ENCODE peak calls at places on chromosomes 7 and 10, in eight cellular contexts. One of them, this sample, is unnamed.
A peak's percentile ranks its signal among the peaks of the same experiment; 100 is the strongest.

GRCh38 chr10:74008212-74008731 is 10.4 kb downstream of the VCL start:
- DNase-seq in GM23338: no peak
- DNase-seq in OCI-LY7: peak; percentile 76
- DNase-seq in hepatocyte: no peak
- DNase-seq in HCT116: no peak
- DNase-seq in GM23248: peak; percentile 85
- DNase-seq in neural progenitor cell: no peak
- DNase-seq in PC-3: peak; percentile 98
- DNase-seq in this sample: peak; percentile 75

GRCh38 chr7:104845541-104845940 is 168.5 kb upstream of the KMT2E start:
- DNase-seq in HCT116: no peak
- DNase-seq in GM23338: no peak
- DNase-seq in OCI-LY7: no peak
- DNase-seq in GM23248: no peak
- DNase-seq in neural progenitor cell: no peak
- DNase-seq in PC-3: no peak
- DNase-seq in hepatocyte: no peak
- DNase-seq in this sample: no peak

GRCh38 chr10:130464426-130464825 is 328.2 kb downstream of the GLRX3 start:
- DNase-seq in PC-3: no peak
- DNase-seq in GM23248: no peak
- DNase-seq in hepatocyte: no peak
- DNase-seq in OCI-LY7: no peak
- DNase-seq in HCT116: no peak
- DNase-seq in GM23338: no peak
- DNase-seq in neural progenitor cell: no peak
- DNase-seq in this sample: no peak

GRCh38 chr7:6159097-6159483 is 113.3 kb downstream of the CYTH3 start:
- DNase-seq in hepatocyte: no peak
- DNase-seq in neural progenitor cell: no peak
- DNase-seq in OCI-LY7: no peak
- DNase-seq in HCT116: no peak
- DNase-seq in GM23248: no peak
- DNase-seq in PC-3: no peak
- DNase-seq in GM23338: no peak
- DNase-seq in this sample: no peak

GRCh38 chr10:123146013-123146891 is 1.7 kb upstream of the HMX2 start:
- DNase-seq in GM23248: peak; percentile 41
- DNase-seq in neural progenitor cell: peak; percentile 71
- DNase-seq in hepatocyte: no peak
- DNase-seq in GM23338: peak; percentile 43
- DNase-seq in HCT116: no peak
- DNase-seq in OCI-LY7: no peak
- DNase-seq in PC-3: no peak
- DNase-seq in this sample: no peak

GRCh38 chr7:1567893-1568292 is 1.9 kb downstream of the PSMG3 start:
- DNase-seq in GM23248: peak; percentile 91
- DNase-seq in HCT116: no peak
- DNase-seq in OCI-LY7: no peak
- DNase-seq in hepatocyte: peak; percentile 65
- DNase-seq in PC-3: peak; percentile 84
- DNase-seq in GM23338: no peak
- DNase-seq in neural progenitor cell: no peak
- DNase-seq in this sample: no peak

GRCh38 chr7:45689011-45689796 is 115.0 kb downstream of the ADCY1 start:
- DNase-seq in PC-3: peak; percentile 53
- DNase-seq in neural progenitor cell: no peak
- DNase-seq in GM23338: no peak
- DNase-seq in hepatocyte: no peak
- DNase-seq in OCI-LY7: no peak
- DNase-seq in GM23248: peak; percentile 72
- DNase-seq in HCT116: no peak
- DNase-seq in this sample: no peak

GRCh38 chr7:45088821-45089313 is at the start of gene NACAD:
- DNase-seq in neural progenitor cell: peak; percentile 63
- DNase-seq in OCI-LY7: no peak
- DNase-seq in HCT116: no peak
- DNase-seq in GM23248: peak; percentile 54
- DNase-seq in GM23338: peak; percentile 53
- DNase-seq in PC-3: no peak
- DNase-seq in hepatocyte: peak; percentile 65
- DNase-seq in this sample: no peak

GRCh38 chr7:159008417-159008816 is 136.2 kb downstream of the VIPR2 start:
- DNase-seq in PC-3: no peak
- DNase-seq in GM23338: no peak
- DNase-seq in GM23248: no peak
- DNase-seq in hepatocyte: no peak
- DNase-seq in OCI-LY7: no peak
- DNase-seq in neural progenitor cell: no peak
- DNase-seq in HCT116: no peak
- DNase-seq in this sample: no peak

GRCh38 chr7:144546795-144547194 is 143.3 kb upstream of the NOBOX start:
- DNase-seq in PC-3: no peak
- DNase-seq in hepatocyte: peak; percentile 8
- DNase-seq in neural progenitor cell: no peak
- DNase-seq in OCI-LY7: no peak
- DNase-seq in HCT116: no peak
- DNase-seq in GM23248: no peak
- DNase-seq in GM23338: no peak
- DNase-seq in this sample: no peak

GRCh38 chr7:116672596-116673503 is 854 bp downstream of the MET start:
- DNase-seq in GM23338: peak; percentile 60
- DNase-seq in HCT116: no peak
- DNase-seq in neural progenitor cell: peak; percentile 42
- DNase-seq in OCI-LY7: no peak
- DNase-seq in GM23248: peak; percentile 78
- DNase-seq in hepatocyte: peak; percentile 35
- DNase-seq in PC-3: peak; percentile 71
- DNase-seq in this sample: no peak

GRCh38 chr10:111107023-111107422 is 30.2 kb downstream of the ADRA2A start:
- DNase-seq in GM23338: peak; percentile 39
- DNase-seq in HCT116: no peak
- DNase-seq in PC-3: no peak
- DNase-seq in GM23248: no peak
- DNase-seq in neural progenitor cell: no peak
- DNase-seq in OCI-LY7: no peak
- DNase-seq in hepatocyte: no peak
- DNase-seq in this sample: no peak

GRCh38 chr7:97006146-97006950 is 995 bp downstream of the DLX6 start:
- DNase-seq in neural progenitor cell: peak; percentile 86
- DNase-seq in GM23338: peak; percentile 90
- DNase-seq in PC-3: no peak
- DNase-seq in OCI-LY7: no peak
- DNase-seq in HCT116: no peak
- DNase-seq in GM23248: peak; percentile 53
- DNase-seq in hepatocyte: peak; percentile 59
- DNase-seq in this sample: peak; percentile 68
- TF ChIP-seq EZH2phosphoT487 in neural progenitor cell: peak; percentile 85
- TF ChIP-seq EZH2phosphoT487 in GM23338: peak; percentile 62
- TF ChIP-seq EZH2phosphoT487 in PC-3: no peak
- TF ChIP-seq EZH2phosphoT487 in OCI-LY7: no peak
- TF ChIP-seq EZH2phosphoT487 in HCT116: no peak
- TF ChIP-seq EZH2phosphoT487 in GM23248: no peak
- TF ChIP-seq EZH2phosphoT487 in hepatocyte: no peak
- TF ChIP-seq EZH2phosphoT487 in this sample: no peak

GRCh38 chr7:135316648-135317313 is 83.1 kb downstream of the STRA8 start:
- DNase-seq in HCT116: no peak
- DNase-seq in OCI-LY7: no peak
- DNase-seq in neural progenitor cell: peak; percentile 30
- DNase-seq in hepatocyte: no peak
- DNase-seq in PC-3: no peak
- DNase-seq in GM23338: no peak
- DNase-seq in GM23248: peak; percentile 35
- DNase-seq in this sample: no peak
- TF ChIP-seq EZH2phosphoT487 in HCT116: no peak
- TF ChIP-seq EZH2phosphoT487 in OCI-LY7: no peak
- TF ChIP-seq EZH2phosphoT487 in neural progenitor cell: no peak
- TF ChIP-seq EZH2phosphoT487 in hepatocyte: no peak
- TF ChIP-seq EZH2phosphoT487 in PC-3: no peak
- TF ChIP-seq EZH2phosphoT487 in GM23338: no peak
- TF ChIP-seq EZH2phosphoT487 in GM23248: no peak
- TF ChIP-seq EZH2phosphoT487 in this sample: no peak

GRCh38 chr10:70505908-70506307 is 27.3 kb downstream of the PALD1 start:
- DNase-seq in GM23338: no peak
- DNase-seq in HCT116: no peak
- DNase-seq in GM23248: no peak
- DNase-seq in OCI-LY7: no peak
- DNase-seq in PC-3: no peak
- DNase-seq in neural progenitor cell: no peak
- DNase-seq in hepatocyte: no peak
- DNase-seq in this sample: no peak
- TF ChIP-seq EZH2phosphoT487 in GM23338: no peak
- TF ChIP-seq EZH2phosphoT487 in HCT116: no peak
- TF ChIP-seq EZH2phosphoT487 in GM23248: no peak
- TF ChIP-seq EZH2phosphoT487 in OCI-LY7: no peak
- TF ChIP-seq EZH2phosphoT487 in PC-3: no peak
- TF ChIP-seq EZH2phosphoT487 in neural progenitor cell: no peak
- TF ChIP-seq EZH2phosphoT487 in hepatocyte: no peak
- TF ChIP-seq EZH2phosphoT487 in this sample: no peak

DNA sequence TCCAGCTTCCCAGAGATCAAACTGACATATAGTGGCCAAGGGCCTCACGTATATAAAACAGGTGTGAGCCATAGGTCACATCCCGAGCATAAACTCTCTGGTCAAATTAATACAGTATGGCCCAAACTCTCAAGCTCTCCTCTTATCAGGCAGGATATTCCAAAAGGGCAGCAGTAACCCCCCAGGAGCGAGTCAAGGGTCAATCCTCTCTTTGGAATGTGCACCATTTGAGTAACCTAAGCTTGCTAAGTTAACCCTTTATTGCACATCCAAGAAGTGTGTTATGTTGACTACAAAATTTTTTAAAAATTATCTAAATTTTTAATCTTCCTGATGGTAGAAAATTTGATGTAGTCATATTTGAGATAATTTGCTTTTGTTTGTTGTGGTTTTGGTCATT is 4.5 kb upstream of the TRIM24 start:
- DNase-seq in GM23338: no peak
- DNase-seq in OCI-LY7: no peak
- DNase-seq in neural progenitor cell: no peak
- DNase-seq in hepatocyte: no peak
- DNase-seq in HCT116: no peak
- DNase-seq in GM23248: no peak
- DNase-seq in PC-3: no peak
- DNase-seq in this sample: no peak
- TF ChIP-seq EZH2phosphoT487 in GM23338: no peak
- TF ChIP-seq EZH2phosphoT487 in OCI-LY7: no peak
- TF ChIP-seq EZH2phosphoT487 in neural progenitor cell: no peak
- TF ChIP-seq EZH2phosphoT487 in hepatocyte: no peak
- TF ChIP-seq EZH2phosphoT487 in HCT116: no peak
- TF ChIP-seq EZH2phosphoT487 in GM23248: no peak
- TF ChIP-seq EZH2phosphoT487 in PC-3: no peak
- TF ChIP-seq EZH2phosphoT487 in this sample: no peak

GRCh38 chr10:62033108-62033507 is 131.6 kb downstream of the ARID5B start:
- DNase-seq in hepatocyte: no peak
- DNase-seq in GM23338: no peak
- DNase-seq in GM23248: no peak
- DNase-seq in OCI-LY7: no peak
- DNase-seq in neural progenitor cell: no peak
- DNase-seq in HCT116: no peak
- DNase-seq in PC-3: no peak
- DNase-seq in this sample: no peak
- TF ChIP-seq EZH2phosphoT487 in hepatocyte: no peak
- TF ChIP-seq EZH2phosphoT487 in GM23338: no peak
- TF ChIP-seq EZH2phosphoT487 in GM23248: no peak
- TF ChIP-seq EZH2phosphoT487 in OCI-LY7: no peak
- TF ChIP-seq EZH2phosphoT487 in neural progenitor cell: no peak
- TF ChIP-seq EZH2phosphoT487 in HCT116: no peak
- TF ChIP-seq EZH2phosphoT487 in PC-3: no peak
- TF ChIP-seq EZH2phosphoT487 in this sample: no peak

DNA sequence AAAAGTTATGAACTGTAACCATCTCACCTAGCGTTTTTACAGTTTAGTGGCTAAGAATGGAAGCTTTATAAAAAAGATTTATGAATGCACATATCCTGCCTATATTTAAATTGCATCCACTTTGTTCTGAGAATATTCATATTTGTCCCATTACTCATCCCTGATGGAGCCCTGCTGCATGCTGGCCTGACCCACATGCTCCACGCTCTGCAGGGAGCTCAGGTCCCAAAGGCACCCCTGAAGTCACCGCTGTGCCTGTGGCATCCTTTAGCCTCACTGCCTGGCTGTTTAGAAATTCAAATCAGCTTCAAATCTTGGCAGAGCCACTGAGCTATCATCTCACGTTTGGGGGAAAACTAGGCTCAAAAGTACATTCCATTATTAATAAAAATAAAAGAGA is 24.4 kb downstream of the C10orf90 start:
- DNase-seq in HCT116: no peak
- DNase-seq in GM23248: peak; percentile 57
- DNase-seq in OCI-LY7: no peak
- DNase-seq in hepatocyte: no peak
- DNase-seq in neural progenitor cell: no peak
- DNase-seq in PC-3: peak; percentile 23
- DNase-seq in GM23338: no peak
- DNase-seq in this sample: no peak
- TF ChIP-seq EZH2phosphoT487 in HCT116: no peak
- TF ChIP-seq EZH2phosphoT487 in GM23248: no peak
- TF ChIP-seq EZH2phosphoT487 in OCI-LY7: no peak
- TF ChIP-seq EZH2phosphoT487 in hepatocyte: no peak
- TF ChIP-seq EZH2phosphoT487 in neural progenitor cell: no peak
- TF ChIP-seq EZH2phosphoT487 in PC-3: no peak
- TF ChIP-seq EZH2phosphoT487 in GM23338: no peak
- TF ChIP-seq EZH2phosphoT487 in this sample: no peak

GRCh38 chr10:119025776-119026175 is 3.7 kb upstream of the NANOS1 start:
- DNase-seq in PC-3: peak; percentile 6
- DNase-seq in GM23338: no peak
- DNase-seq in HCT116: no peak
- DNase-seq in neural progenitor cell: no peak
- DNase-seq in GM23248: peak; percentile 39
- DNase-seq in OCI-LY7: no peak
- DNase-seq in hepatocyte: no peak
- DNase-seq in this sample: no peak

GRCh38 chr10:119025336-119025735 is 4.2 kb upstream of the NANOS1 start:
- DNase-seq in PC-3: peak; percentile 85
- DNase-seq in OCI-LY7: no peak
- DNase-seq in neural progenitor cell: no peak
- DNase-seq in HCT116: no peak
- DNase-seq in GM23338: no peak
- DNase-seq in hepatocyte: peak; percentile 69
- DNase-seq in GM23248: peak; percentile 85
- DNase-seq in this sample: no peak

GRCh38 chr10:119024882-119025281 is 4.6 kb upstream of the NANOS1 start:
- DNase-seq in HCT116: no peak
- DNase-seq in GM23248: no peak
- DNase-seq in GM23338: no peak
- DNase-seq in neural progenitor cell: no peak
- DNase-seq in hepatocyte: no peak
- DNase-seq in OCI-LY7: no peak
- DNase-seq in PC-3: peak; percentile 58
- DNase-seq in this sample: no peak

GRCh38 chr10:119022846-119023552 is 6.5 kb upstream of the NANOS1 start:
- DNase-seq in neural progenitor cell: no peak
- DNase-seq in hepatocyte: no peak
- DNase-seq in GM23338: peak; percentile 60
- DNase-seq in GM23248: peak; percentile 82
- DNase-seq in HCT116: no peak
- DNase-seq in PC-3: peak; percentile 82
- DNase-seq in OCI-LY7: no peak
- DNase-seq in this sample: no peak

GRCh38 chr10:119023553-119023868 is 6.0 kb upstream of the NANOS1 start:
- DNase-seq in OCI-LY7: no peak
- DNase-seq in HCT116: no peak
- DNase-seq in neural progenitor cell: no peak
- DNase-seq in hepatocyte: no peak
- DNase-seq in GM23338: no peak
- DNase-seq in PC-3: no peak
- DNase-seq in GM23248: no peak
- DNase-seq in this sample: no peak
- TF ChIP-seq EZH2phosphoT487 in OCI-LY7: no peak
- TF ChIP-seq EZH2phosphoT487 in HCT116: no peak
- TF ChIP-seq EZH2phosphoT487 in neural progenitor cell: no peak
- TF ChIP-seq EZH2phosphoT487 in hepatocyte: no peak
- TF ChIP-seq EZH2phosphoT487 in GM23338: no peak
- TF ChIP-seq EZH2phosphoT487 in PC-3: no peak
- TF ChIP-seq EZH2phosphoT487 in GM23248: no peak
- TF ChIP-seq EZH2phosphoT487 in this sample: no peak